ENCODE peak calls at places on chromosomes 12 and 14, in four cellular contexts. F, I, T and A are unnamed samples.
A peak's percentile ranks its signal among the peaks of the same experiment; 100 is the strongest.

GRCh38 chr12:96132819-96133218 is 61.4 kb upstream of the ELK3 start:
- DNase-seq in I (no peak), T (no peak), F (no peak), A (no peak)

GRCh38 chr14:39974036-39974435 is 541.8 kb upstream of the FBXO33 start:
- DNase-seq in T (no peak), I (no peak), F (no peak), A (no peak)

GRCh38 chr12:24418157-24418556 is 468.7 kb upstream of the SOX5 start:
- DNase-seq in F (no peak), I (no peak), T (no peak), A (no peak)

GRCh38 chr12:45336331-45336730 is 120.4 kb downstream of the ANO6 start:
- DNase-seq in T (no peak), F (no peak), I (no peak), A (no peak)

GRCh38 chr14:23252420-23253333 is 14.9 kb downstream of the RNF212B start:
- DNase-seq in T (no peak), I (peak; percentile 4), F (no peak), A (no peak)

GRCh38 chr14:102316048-102316745 is 3.3 kb upstream of the ZNF839 start:
- DNase-seq in I (peak; percentile 67), T (no peak), F (peak; percentile 78), A (no peak)

GRCh38 chr12:132622437-132623071 is 4.0 kb downstream of the P2RX2 start:
- DNase-seq in I (no peak), T (no peak), F (peak; percentile 42), A (no peak)

GRCh38 chr12:25985296-25985992 is 27.0 kb downstream of the RASSF8 start:
- DNase-seq in F (no peak), I (no peak), T (no peak), A (no peak)

GRCh38 chr12:47276253-47277070 is 196.7 kb upstream of the AMIGO2 start:
- DNase-seq in I (no peak), F (peak; percentile 30), T (no peak), A (peak; percentile 90)

GRCh38 chr12:10030446-10030845 is at the start of gene CLEC9A:
- DNase-seq in T (no peak), F (no peak), I (no peak), A (no peak)

GRCh38 chr12:116551952-116552749 is 7.0 kb upstream of the MAP1LC3B2 start:
- DNase-seq in F (no peak), I (peak; percentile 6), T (no peak), A (no peak)

GRCh38 chr14:68476212-68476964 is 316.5 kb downstream of the ZFP36L1 start:
- DNase-seq in I (peak; percentile 59), T (peak; percentile 90), F (peak; percentile 76), A (no peak)

GRCh38 chr12:53190108-53190729 is 9.5 kb upstream of the CSAD start:
- DNase-seq in I (peak; percentile 70), F (peak; percentile 70), T (no peak), A (no peak)

GRCh38 chr14:99679996-99680395 is 4.1 kb upstream of the CYP46A1 start:
- DNase-seq in T (no peak), I (no peak), F (no peak), A (no peak)

GRCh38 chr12:111221296-111222026 is 147.4 kb downstream of the PHETA1 start:
- DNase-seq in I (peak; percentile 18), F (no peak), T (no peak), A (no peak)
- H3K27ac ChIP-seq in I (no peak overlapping the region), F (no peak overlapping the region), T (no peak overlapping the region), A (no peak overlapping the region)

GRCh38 chr14:104148433-104149277 is 10.3 kb downstream of the KIF26A start:
- DNase-seq in I (no peak), T (no peak), F (no peak), A (no peak)
- H3K4me3 ChIP-seq in I (no peak overlapping the region), T (no peak overlapping the region), F (no peak overlapping the region), A (no peak overlapping the region)

DNA sequence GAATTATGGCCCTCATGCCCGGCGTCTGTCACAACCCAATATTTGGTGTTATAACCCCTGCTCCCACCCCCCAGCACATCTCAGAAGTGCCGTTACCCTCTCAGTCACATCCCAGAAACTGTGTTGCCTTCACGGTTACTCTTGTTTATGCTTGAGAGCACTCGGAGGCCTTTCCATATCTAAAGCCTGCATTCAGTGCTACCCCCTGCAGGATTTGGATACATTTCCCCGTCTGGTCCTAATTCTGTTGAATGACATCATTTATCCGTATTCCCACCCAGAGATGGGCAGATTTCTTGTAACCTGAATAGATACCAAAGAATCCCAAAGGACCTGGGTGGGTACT is 19.1 kb upstream of the FOS start:
- DNase-seq in T (no peak), I (no peak), F (no peak), A (no peak)
- TF ChIP-seq CTCF in T (peak; percentile 44), I (no peak), F (no peak), A (peak; percentile 29)

GRCh38 chr12:65508281-65509035 is 230.0 kb downstream of the MSRB3 start:
- DNase-seq in I (no peak), T (no peak), F (no peak), A (no peak)

GRCh38 chr12:65509953-65510352 is 231.5 kb downstream of the MSRB3 start:
- DNase-seq in T (no peak), F (no peak), I (no peak), A (no peak)

GRCh38 chr12:65511134-65511912 is 232.8 kb downstream of the MSRB3 start:
- DNase-seq in F (no peak), T (no peak), I (no peak), A (no peak)

GRCh38 chr12:65511927-65512326 is 233.4 kb downstream of the MSRB3 start:
- DNase-seq in T (no peak), I (no peak), F (no peak), A (no peak)

GRCh38 chr12:65510584-65511050 is 232.1 kb downstream of the MSRB3 start:
- DNase-seq in I (peak; percentile 89), T (peak; percentile 62), F (peak; percentile 30), A (no peak)
- H3K27ac ChIP-seq in I (no peak overlapping the region), T (peak overlapping the region; percentile 25), F (no peak overlapping the region), A (no peak overlapping the region)

DNA sequence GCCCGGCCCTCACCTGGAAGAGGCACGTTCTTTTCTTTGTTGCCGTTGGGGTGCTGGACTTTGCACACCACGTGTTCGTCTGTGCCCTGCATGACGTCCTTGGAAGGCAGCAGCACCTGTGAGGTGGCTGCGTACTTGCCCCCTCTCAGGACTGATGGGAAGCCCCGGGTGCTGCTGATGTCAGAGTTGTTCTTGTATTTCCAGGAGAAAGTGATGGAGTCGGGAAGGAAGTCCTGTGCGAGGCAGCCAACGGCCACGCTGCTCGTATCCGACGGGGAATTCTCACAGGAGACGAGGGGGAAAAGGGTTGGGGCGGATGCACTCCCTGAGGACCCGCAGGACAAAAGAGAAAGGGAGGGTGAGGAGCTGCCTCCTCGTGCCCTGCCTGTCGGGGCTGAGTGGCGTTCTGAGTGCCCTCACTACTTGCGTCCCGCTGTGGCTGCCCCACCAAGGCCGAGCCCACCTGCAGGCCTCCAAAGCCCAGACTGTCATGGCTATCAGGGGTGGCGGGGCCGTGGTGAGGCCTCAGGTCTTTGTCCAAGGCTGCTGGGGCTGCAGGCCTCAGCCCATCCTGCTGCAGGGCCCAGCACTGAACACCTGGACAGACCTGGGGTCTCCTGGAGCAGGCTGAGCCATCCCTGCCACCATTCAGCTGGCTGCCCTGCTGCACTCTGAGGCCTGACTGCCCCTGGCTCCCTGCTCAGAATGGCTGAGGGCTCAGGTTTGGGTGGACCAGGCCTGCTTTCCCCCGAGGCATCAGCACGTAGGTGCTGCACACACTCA is 329.7 kb downstream of the TMEM121 start:
- DNase-seq in F (peak; percentile 9), T (peak; percentile 44), I (no peak), A (no peak)
- H3K4me3 ChIP-seq in F (no peak overlapping the region), T (no peak overlapping the region), I (no peak overlapping the region), A (no peak overlapping the region)

DNA sequence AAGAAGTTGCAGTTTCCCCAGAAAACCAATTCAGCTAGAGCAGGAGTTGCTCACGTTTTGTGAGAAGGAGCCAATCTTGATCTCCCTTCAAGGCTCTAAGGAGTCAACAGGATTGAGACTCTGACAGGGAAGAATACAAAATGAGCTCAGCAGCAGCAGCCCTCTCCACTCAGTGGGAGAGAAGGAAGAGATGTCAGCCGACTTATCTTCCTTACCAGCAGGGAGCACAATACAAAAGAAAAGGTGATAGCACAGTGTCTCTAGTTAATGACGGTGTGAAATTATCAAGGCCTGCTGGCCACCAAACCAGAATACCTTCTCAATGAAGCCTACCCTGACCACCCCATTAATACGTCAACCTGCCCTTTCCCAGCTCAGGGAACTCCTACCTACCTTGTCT is 223.6 kb upstream of the TMPO start:
- DNase-seq in I (peak; percentile 34), T (no peak), F (no peak), A (no peak)
- TF ChIP-seq CTCF in I (no peak), T (no peak), F (no peak), A (no peak)

GRCh38 chr12:21831671-21832357 is 57.3 kb upstream of the KCNJ8 start:
- DNase-seq in T (peak; percentile 60), F (no peak), I (no peak), A (no peak)
- H3K27ac ChIP-seq in T (peak overlapping the region; percentile 69), F (no peak overlapping the region), I (no peak overlapping the region), A (peak overlapping the region; percentile 78)

DNA sequence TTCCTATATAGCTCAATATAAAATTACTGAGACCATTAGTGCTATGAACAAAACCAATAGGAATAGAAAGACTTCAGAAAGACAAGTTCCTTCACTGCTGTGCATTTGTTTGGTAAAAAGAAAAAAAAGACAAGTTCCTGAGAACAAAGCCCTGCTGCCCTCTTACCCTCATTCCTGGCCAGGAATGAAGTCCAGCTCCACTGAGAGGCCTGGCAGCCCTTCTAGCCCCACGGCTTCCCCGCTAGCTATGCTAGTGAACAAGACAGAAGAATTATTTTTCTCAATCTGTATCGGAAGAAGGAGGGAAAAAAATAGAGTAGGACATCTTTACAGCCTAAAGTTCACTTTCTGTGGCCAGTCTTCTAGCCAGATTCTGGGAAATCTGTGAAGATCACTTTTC is 1.6 kb downstream of the MFAP5 start:
- DNase-seq in T (no peak), I (no peak), F (no peak), A (no peak)
- H3K4me3 ChIP-seq in T (peak overlapping the region; percentile 35), I (no peak overlapping the region), F (no peak overlapping the region), A (no peak overlapping the region)

GRCh38 chr12:105296116-105297095 is 34.1 kb upstream of the C12orf75 start:
- DNase-seq in F (no peak), I (no peak), T (no peak), A (peak; percentile 21)

GRCh38 chr12:105301696-105302095 is 28.8 kb upstream of the C12orf75 start:
- DNase-seq in T (no peak), I (no peak), F (no peak), A (no peak)

GRCh38 chr12:105294886-105295479 is 35.5 kb upstream of the C12orf75 start:
- DNase-seq in F (no peak), I (no peak), T (no peak), A (no peak)

GRCh38 chr12:105300883-105301282 is 29.6 kb upstream of the C12orf75 start:
- DNase-seq in T (no peak), F (no peak), I (no peak), A (no peak)
- TF ChIP-seq CTCF in T (no peak), F (no peak), I (no peak), A (no peak)

GRCh38 chr14:75371297-75371696 is 56.5 kb upstream of the JDP2 start:
- DNase-seq in F (no peak), T (no peak), I (no peak), A (peak; percentile 31)
- H3K27ac ChIP-seq in F (no peak overlapping the region), T (no peak overlapping the region), I (no peak overlapping the region), A (no peak overlapping the region)